ENCODE peak calls at places on chromosome 10, in eight cellular contexts. L, H, J, F, T, B, X and K are unnamed samples.
A peak's percentile ranks its signal among the peaks of the same experiment; 100 is the strongest.

GRCh38 chr10:12484945-12485805 is 135.8 kb downstream of the CAMK1D start:
- ATAC-seq in L (peak; percentile 85), H (peak; percentile 72), J (peak; percentile 74), F (peak; percentile 38), T (peak; percentile 89), B (peak; percentile 80), X (peak; percentile 54), K (peak; percentile 49)

GRCh38 chr10:90985301-90985700 is 64.4 kb upstream of the ANKRD1 start:
- ATAC-seq in L (peak; percentile 17), H (no peak), J (no peak), F (no peak), T (no peak), B (no peak), X (no peak), K (no peak)

GRCh38 chr10:99912057-99912456 is 97.7 kb downstream of the DNMBP start:
- ATAC-seq in L (no peak), H (no peak), J (no peak), F (no peak), T (no peak), B (no peak), X (no peak), K (no peak)

GRCh38 chr10:112774808-112775207 is 175.2 kb upstream of the TCF7L2 start:
- ATAC-seq in L (no peak), H (no peak), J (no peak), F (no peak), T (no peak), B (no peak), X (no peak), K (no peak)

GRCh38 chr10:17457083-17457482 is 2.7 kb upstream of the ST8SIA6 start:
- ATAC-seq in L (no peak), H (no peak), J (no peak), F (no peak), T (no peak), B (no peak), X (no peak), K (no peak)

GRCh38 chr10:71357792-71358265 is 38.8 kb downstream of the SLC29A3 start:
- ATAC-seq in L (no peak), H (no peak), J (no peak), F (no peak), T (no peak), B (peak; percentile 73), X (no peak), K (peak; percentile 66)

GRCh38 chr10:66394287-66395063 is 531.4 kb upstream of the LRRTM3 start:
- ATAC-seq in L (no peak), H (peak; percentile 75), J (no peak), F (no peak), T (no peak), B (no peak), X (no peak), K (no peak)

GRCh38 chr10:88319960-88320517 is 263.1 kb downstream of the RNLS start:
- ATAC-seq in L (no peak), H (no peak), J (no peak), F (no peak), T (no peak), B (no peak), X (no peak), K (no peak)

GRCh38 chr10:71727429-71728217 is 8.0 kb upstream of the C10orf105 start:
- ATAC-seq in L (peak; percentile 76), H (no peak), J (no peak), F (peak; percentile 24), T (peak; percentile 26), B (peak; percentile 48), X (peak; percentile 59), K (peak; percentile 72)

GRCh38 chr10:100970076-100970913 is 991 bp downstream of the SEMA4G start:
- ATAC-seq in L (peak; percentile 66), H (peak; percentile 38), J (peak; percentile 61), F (peak; percentile 14), T (peak; percentile 34), B (peak; percentile 76), X (peak; percentile 44), K (no peak)

GRCh38 chr10:6228647-6229046 is 25.9 kb downstream of the PFKFB3 start:
- ATAC-seq in L (peak; percentile 7), H (no peak), J (peak; percentile 39), F (no peak), T (no peak), B (peak; percentile 25), X (no peak), K (peak; percentile 40)

GRCh38 chr10:99768430-99769011 is 13.9 kb upstream of the ABCC2 start:
- ATAC-seq in L (no peak), H (no peak), J (peak; percentile 35), F (no peak), T (no peak), B (no peak), X (no peak), K (no peak)

GRCh38 chr10:23362879-23363787 is 18.5 kb upstream of the C10orf67 start:
- ATAC-seq in L (peak; percentile 76), H (no peak), J (no peak), F (no peak), T (no peak), B (no peak), X (no peak), K (no peak)

GRCh38 chr10:67696029-67696428 is at the start of gene CTNNA3:
- ATAC-seq in L (peak; percentile 88), H (no peak), J (no peak), F (no peak), T (no peak), B (no peak), X (no peak), K (no peak)

GRCh38 chr10:46014683-46015405 is 15.6 kb downstream of the NCOA4 start:
- ATAC-seq in L (peak; percentile 36), H (no peak), J (no peak), F (no peak), T (no peak), B (no peak), X (no peak), K (no peak)

GRCh38 chr10:7184660-7185366 is 226.0 kb downstream of the SFMBT2 start:
- ATAC-seq in L (no peak), H (no peak), J (no peak), F (no peak), T (no peak), B (no peak), X (peak; percentile 78), K (peak; percentile 41)

GRCh38 chr10:72746606-72747357 is 54.8 kb downstream of the MCU start:
- ATAC-seq in L (no peak), H (no peak), J (no peak), F (no peak), T (no peak), B (no peak), X (no peak), K (no peak)

GRCh38 chr10:26015092-26015491 is 81.1 kb downstream of the MYO3A start:
- ATAC-seq in L (no peak), H (no peak), J (no peak), F (no peak), T (no peak), B (no peak), X (no peak), K (no peak)

GRCh38 chr10:78515037-78515872 is 481.6 kb downstream of the RPS24 start:
- ATAC-seq in L (no peak), H (no peak), J (peak; percentile 71), F (peak; percentile 33), T (peak; percentile 38), B (no peak), X (no peak), K (peak; percentile 21)

GRCh38 chr10:71817831-71818268 is 33.2 kb downstream of the PSAP start:
- ATAC-seq in L (no peak), H (no peak), J (no peak), F (no peak), T (no peak), B (no peak), X (peak; percentile 64), K (peak; percentile 83)

GRCh38 chr10:49301302-49301701 is 2.3 kb downstream of the C10orf71 start:
- ATAC-seq in L (no peak), H (no peak), J (no peak), F (no peak), T (no peak), B (no peak), X (no peak), K (no peak)
- H3K27ac ChIP-seq in L (no peak overlapping the region), H (no peak overlapping the region), J (no peak overlapping the region), F (no peak overlapping the region), T (no peak overlapping the region), B (peak overlapping the region; percentile 94), X (no peak overlapping the region), K (no peak overlapping the region)

DNA sequence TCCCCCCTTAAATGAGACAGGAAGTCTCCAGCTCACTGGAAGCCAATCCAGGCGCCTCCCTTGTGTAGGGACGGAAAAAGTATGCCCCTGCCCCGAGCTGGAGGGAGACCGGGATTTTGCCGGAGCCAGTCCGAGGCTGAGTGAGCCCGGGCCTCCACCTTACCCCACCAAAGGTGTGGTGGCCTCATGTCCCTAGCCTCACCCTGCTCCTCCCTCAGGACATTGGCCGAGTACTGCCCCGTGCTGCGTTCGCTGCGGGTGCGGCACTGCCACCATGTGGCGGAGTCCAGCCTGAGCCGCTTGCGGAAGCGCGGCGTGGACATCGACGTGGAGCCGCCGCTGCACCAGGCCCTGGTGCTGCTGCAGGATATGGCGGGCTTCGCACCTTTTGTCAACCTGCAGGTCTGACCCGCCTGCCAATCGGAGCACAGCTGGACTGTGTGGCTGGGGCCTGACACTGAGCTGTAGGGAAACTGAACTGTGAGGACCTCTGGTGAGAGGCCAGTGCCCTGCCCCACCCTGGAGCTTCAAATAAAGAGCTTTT is 2.0 kb downstream of the FBXL15 start:
- ATAC-seq in L (peak; percentile 66), H (peak; percentile 23), J (peak; percentile 62), F (peak; percentile 74), T (peak; percentile 71), B (peak; percentile 79), X (peak; percentile 89), K (peak; percentile 59)
- TF ChIP-seq POLR2AphosphoS5 in L (no peak), H (peak; percentile 65), J (peak; percentile 81), F (peak; percentile 56), T (peak; percentile 34), B (no peak), X (peak; percentile 79), K (peak; percentile 72)

GRCh38 chr10:77401681-77402080 is 235.9 kb downstream of the KCNMA1 start:
- ATAC-seq in L (no peak), H (no peak), J (no peak), F (no peak), T (no peak), B (no peak), X (peak; percentile 81), K (no peak)
- TF ChIP-seq CTCF in L (no peak), H (no peak), J (no peak), F (no peak), T (no peak), B (no peak), X (no peak), K (no peak)

GRCh38 chr10:60535427-60535826 is 145.8 kb upstream of the ANK3 start:
- ATAC-seq in L (peak; percentile 57), H (no peak), J (no peak), F (no peak), T (no peak), B (no peak), X (no peak), K (no peak)

GRCh38 chr10:60536529-60537114 is 146.9 kb upstream of the ANK3 start:
- ATAC-seq in L (peak; percentile 55), H (no peak), J (peak; percentile 50), F (no peak), T (no peak), B (no peak), X (no peak), K (no peak)

GRCh38 chr10:60531006-60531405 is 141.3 kb upstream of the ANK3 start:
- ATAC-seq in L (no peak), H (no peak), J (no peak), F (no peak), T (no peak), B (no peak), X (no peak), K (no peak)

GRCh38 chr10:60534791-60535389 is 145.2 kb upstream of the ANK3 start:
- ATAC-seq in L (peak; percentile 88), H (peak; percentile 58), J (no peak), F (no peak), T (no peak), B (no peak), X (no peak), K (no peak)

GRCh38 chr10:60532691-60533468 is 143.2 kb upstream of the ANK3 start:
- ATAC-seq in L (no peak), H (no peak), J (no peak), F (no peak), T (no peak), B (no peak), X (no peak), K (no peak)
- H3K27ac ChIP-seq in L (no peak overlapping the region), H (no peak overlapping the region), J (no peak overlapping the region), F (peak overlapping the region; percentile 49), T (no peak overlapping the region), B (no peak overlapping the region), X (no peak overlapping the region), K (no peak overlapping the region)